ENCODE peak calls at places on chromosomes 13 and 19, in six cellular contexts. One of them, this sample, is unnamed.
A peak's percentile ranks its signal among the peaks of the same experiment; 100 is the strongest.

GRCh38 chr13:52158629-52159158 is 703 bp downstream of the NEK3 start:
- DNase-seq in activated T-helper 1 cell treated with Interleukin-2 at 50 U/mL for 16 hours: no peak
- DNase-seq in ELR: peak; percentile 57
- DNase-seq in stimulated activated CD4-positive, alpha-beta T cell treated with anti-CD3 and anti-CD28 coated beads, Interleukin-1b, Interleukin-23, amount 100 ng/mL, for 48 hours: no peak
- DNase-seq in SK-MEL-5: peak; percentile 28
- DNase-seq in NCI-H526 treated with DMSO at 0.1 percent for 48 hours: no peak
- DNase-seq in this sample: peak; percentile 62

GRCh38 chr19:6947745-6948144 is 60.4 kb downstream of the ADGRE1 start:
- DNase-seq in NCI-H526 treated with DMSO at 0.1 percent for 48 hours: no peak
- DNase-seq in ELR: peak; percentile 77
- DNase-seq in activated T-helper 1 cell treated with Interleukin-2 at 50 U/mL for 16 hours: no peak
- DNase-seq in stimulated activated CD4-positive, alpha-beta T cell treated with anti-CD3 and anti-CD28 coated beads, Interleukin-1b, Interleukin-23, amount 100 ng/mL, for 48 hours: peak; percentile 65
- DNase-seq in SK-MEL-5: peak; percentile 26
- DNase-seq in this sample: peak; percentile 11

GRCh38 chr13:113731192-113732175 is 27.5 kb upstream of the TMEM255B start:
- DNase-seq in stimulated activated CD4-positive, alpha-beta T cell treated with anti-CD3 and anti-CD28 coated beads, Interleukin-1b, Interleukin-23, amount 100 ng/mL, for 48 hours: no peak
- DNase-seq in ELR: no peak
- DNase-seq in SK-MEL-5: no peak
- DNase-seq in NCI-H526 treated with DMSO at 0.1 percent for 48 hours: no peak
- DNase-seq in activated T-helper 1 cell treated with Interleukin-2 at 50 U/mL for 16 hours: no peak
- DNase-seq in this sample: no peak

GRCh38 chr19:24142771-24143170 is 55.8 kb downstream of the ZNF254 start:
- DNase-seq in ELR: no peak
- DNase-seq in NCI-H526 treated with DMSO at 0.1 percent for 48 hours: no peak
- DNase-seq in activated T-helper 1 cell treated with Interleukin-2 at 50 U/mL for 16 hours: no peak
- DNase-seq in SK-MEL-5: no peak
- DNase-seq in stimulated activated CD4-positive, alpha-beta T cell treated with anti-CD3 and anti-CD28 coated beads, Interleukin-1b, Interleukin-23, amount 100 ng/mL, for 48 hours: no peak
- DNase-seq in this sample: no peak

GRCh38 chr13:53562419-53562818 is 533.8 kb downstream of the OLFM4 start:
- DNase-seq in ELR: no peak
- DNase-seq in stimulated activated CD4-positive, alpha-beta T cell treated with anti-CD3 and anti-CD28 coated beads, Interleukin-1b, Interleukin-23, amount 100 ng/mL, for 48 hours: no peak
- DNase-seq in NCI-H526 treated with DMSO at 0.1 percent for 48 hours: no peak
- DNase-seq in activated T-helper 1 cell treated with Interleukin-2 at 50 U/mL for 16 hours: no peak
- DNase-seq in SK-MEL-5: no peak
- DNase-seq in this sample: no peak

GRCh38 chr19:1923319-1923718 is 17.7 kb upstream of the CSNK1G2 start:
- DNase-seq in stimulated activated CD4-positive, alpha-beta T cell treated with anti-CD3 and anti-CD28 coated beads, Interleukin-1b, Interleukin-23, amount 100 ng/mL, for 48 hours: peak; percentile 64
- DNase-seq in activated T-helper 1 cell treated with Interleukin-2 at 50 U/mL for 16 hours: no peak
- DNase-seq in ELR: no peak
- DNase-seq in SK-MEL-5: no peak
- DNase-seq in NCI-H526 treated with DMSO at 0.1 percent for 48 hours: no peak
- DNase-seq in this sample: no peak

GRCh38 chr13:75587679-75588078 is 38.1 kb downstream of the UCHL3 start:
- DNase-seq in NCI-H526 treated with DMSO at 0.1 percent for 48 hours: no peak
- DNase-seq in SK-MEL-5: no peak
- DNase-seq in stimulated activated CD4-positive, alpha-beta T cell treated with anti-CD3 and anti-CD28 coated beads, Interleukin-1b, Interleukin-23, amount 100 ng/mL, for 48 hours: no peak
- DNase-seq in ELR: no peak
- DNase-seq in activated T-helper 1 cell treated with Interleukin-2 at 50 U/mL for 16 hours: no peak
- DNase-seq in this sample: no peak

GRCh38 chr19:29872224-29872731 is 60.5 kb downstream of the CCNE1 start:
- DNase-seq in stimulated activated CD4-positive, alpha-beta T cell treated with anti-CD3 and anti-CD28 coated beads, Interleukin-1b, Interleukin-23, amount 100 ng/mL, for 48 hours: peak; percentile 15
- DNase-seq in ELR: peak; percentile 25
- DNase-seq in activated T-helper 1 cell treated with Interleukin-2 at 50 U/mL for 16 hours: no peak
- DNase-seq in NCI-H526 treated with DMSO at 0.1 percent for 48 hours: no peak
- DNase-seq in SK-MEL-5: no peak
- DNase-seq in this sample: no peak

GRCh38 chr13:107678075-107678689 is 537.2 kb downstream of the LIG4 start:
- DNase-seq in ELR: no peak
- DNase-seq in NCI-H526 treated with DMSO at 0.1 percent for 48 hours: no peak
- DNase-seq in activated T-helper 1 cell treated with Interleukin-2 at 50 U/mL for 16 hours: no peak
- DNase-seq in stimulated activated CD4-positive, alpha-beta T cell treated with anti-CD3 and anti-CD28 coated beads, Interleukin-1b, Interleukin-23, amount 100 ng/mL, for 48 hours: no peak
- DNase-seq in SK-MEL-5: peak; percentile 44
- DNase-seq in this sample: no peak

GRCh38 chr13:110348751-110349150 is 41.7 kb downstream of the COL4A2 start:
- DNase-seq in activated T-helper 1 cell treated with Interleukin-2 at 50 U/mL for 16 hours: no peak
- DNase-seq in NCI-H526 treated with DMSO at 0.1 percent for 48 hours: no peak
- DNase-seq in stimulated activated CD4-positive, alpha-beta T cell treated with anti-CD3 and anti-CD28 coated beads, Interleukin-1b, Interleukin-23, amount 100 ng/mL, for 48 hours: no peak
- DNase-seq in ELR: no peak
- DNase-seq in SK-MEL-5: peak; percentile 50
- DNase-seq in this sample: no peak

GRCh38 chr19:40147338-40147692 is 43.9 kb upstream of the MAP3K10 start:
- DNase-seq in ELR: no peak
- DNase-seq in NCI-H526 treated with DMSO at 0.1 percent for 48 hours: no peak
- DNase-seq in activated T-helper 1 cell treated with Interleukin-2 at 50 U/mL for 16 hours: no peak
- DNase-seq in stimulated activated CD4-positive, alpha-beta T cell treated with anti-CD3 and anti-CD28 coated beads, Interleukin-1b, Interleukin-23, amount 100 ng/mL, for 48 hours: no peak
- DNase-seq in SK-MEL-5: no peak
- DNase-seq in this sample: no peak

GRCh38 chr13:51221108-51221507 is 1.1 kb upstream of the FAM124A start:
- DNase-seq in NCI-H526 treated with DMSO at 0.1 percent for 48 hours: no peak
- DNase-seq in ELR: no peak
- DNase-seq in SK-MEL-5: no peak
- DNase-seq in stimulated activated CD4-positive, alpha-beta T cell treated with anti-CD3 and anti-CD28 coated beads, Interleukin-1b, Interleukin-23, amount 100 ng/mL, for 48 hours: no peak
- DNase-seq in activated T-helper 1 cell treated with Interleukin-2 at 50 U/mL for 16 hours: no peak
- DNase-seq in this sample: no peak